ENCODE peak calls at places on chromosomes 12 and 14, in seven cellular contexts. F, X, N, Z, G, K and H are unnamed samples.

GRCh38 chr12:4934651-4935050 is 24.9 kb downstream of the KCNA1 start:
- DNase-seq in F (no peak), X (no peak), N (peak), Z (no peak), G (peak), K (no peak), H (no peak)

GRCh38 chr14:58848365-58848764 is 210.6 kb downstream of the DACT1 start:
- DNase-seq in F (no peak), X (no peak), N (no peak), Z (no peak), G (no peak), K (no peak), H (no peak)

GRCh38 chr12:120377611-120378010 is 8.6 kb upstream of the MSI1 start:
- DNase-seq in F (no peak), X (no peak), N (no peak), Z (no peak), G (no peak), K (no peak), H (no peak)

GRCh38 chr14:63276016-63276415 is 42.7 kb downstream of the GPHB5 start:
- DNase-seq in F (no peak), X (no peak), N (no peak), Z (no peak), G (no peak), K (no peak), H (no peak)

GRCh38 chr14:81033841-81034240 is 78.4 kb downstream of the TSHR start:
- DNase-seq in F (no peak), X (no peak), N (no peak), Z (no peak), G (no peak), K (no peak), H (no peak)

GRCh38 chr12:76486011-76486410 is 73.6 kb downstream of the OSBPL8 start:
- DNase-seq in F (no peak), X (no peak), N (no peak), Z (no peak), G (no peak), K (no peak), H (no peak)

GRCh38 chr14:99326041-99326710 is 54.2 kb upstream of the BCL11B start:
- DNase-seq in F (no peak), X (no peak), N (no peak), Z (no peak), G (no peak), K (no peak), H (no peak)

GRCh38 chr12:17060260-17060659 is 454.3 kb upstream of the LMO3 start:
- DNase-seq in F (no peak), X (no peak), N (no peak), Z (no peak), G (no peak), K (no peak), H (no peak)

GRCh38 chr14:23047042-23047634 is 5.1 kb downstream of the PSMB11 start:
- DNase-seq in F (no peak), X (no peak), N (no peak), Z (no peak), G (no peak), K (no peak), H (no peak)

GRCh38 chr14:57991353-57991752 is 125.5 kb upstream of the SLC35F4 start:
- DNase-seq in F (no peak), X (no peak), N (no peak), Z (no peak), G (no peak), K (no peak), H (no peak)

GRCh38 chr14:91255026-91255695 is 10.7 kb upstream of the GPR68 start:
- DNase-seq in F (no peak), X (no peak), N (no peak), Z (no peak), G (no peak), K (no peak), H (peak)

GRCh38 chr12:119069029-119069731 is 87.8 kb downstream of the SRRM4 start:
- DNase-seq in F (no peak), X (no peak), N (no peak), Z (peak), G (no peak), K (no peak), H (no peak)

GRCh38 chr14:64707661-64708060 is 3.4 kb downstream of the PLEKHG3 start:
- DNase-seq in F (peak), X (peak), N (peak), Z (no peak), G (peak), K (no peak), H (no peak)

GRCh38 chr12:116202433-116202832 is 75.1 kb downstream of the MED13L start:
- DNase-seq in F (no peak), X (no peak), N (peak), Z (no peak), G (no peak), K (no peak), H (no peak)

GRCh38 chr14:35342160-35343010 is 50.2 kb downstream of the PSMA6 start:
- DNase-seq in F (no peak), X (no peak), N (peak), Z (peak), G (no peak), K (no peak), H (no peak)

GRCh38 chr12:105855691-105856405 is 282.9 kb downstream of the NUAK1 start:
- DNase-seq in F (no peak), X (no peak), N (no peak), Z (no peak), G (no peak), K (no peak), H (no peak)

GRCh38 chr12:121753844-121754264 is 39.6 kb downstream of the RHOF start:
- DNase-seq in F (no peak), X (no peak), N (no peak), Z (peak), G (no peak), K (no peak), H (no peak)

GRCh38 chr12:33330940-33331339 is 108.7 kb downstream of the SYT10 start:
- DNase-seq in F (no peak), X (no peak), N (no peak), Z (no peak), G (no peak), K (no peak), H (no peak)

GRCh38 chr14:78254911-78255431 is 84.8 kb downstream of the NRXN3 start:
- DNase-seq in F (no peak), X (no peak), N (peak), Z (no peak), G (no peak), K (no peak), H (no peak)

GRCh38 chr12:94706250-94706661 is 55.9 kb upstream of the TMCC3 start:
- DNase-seq in F (no peak), X (no peak), N (no peak), Z (no peak), G (peak), K (no peak), H (no peak)

DNA sequence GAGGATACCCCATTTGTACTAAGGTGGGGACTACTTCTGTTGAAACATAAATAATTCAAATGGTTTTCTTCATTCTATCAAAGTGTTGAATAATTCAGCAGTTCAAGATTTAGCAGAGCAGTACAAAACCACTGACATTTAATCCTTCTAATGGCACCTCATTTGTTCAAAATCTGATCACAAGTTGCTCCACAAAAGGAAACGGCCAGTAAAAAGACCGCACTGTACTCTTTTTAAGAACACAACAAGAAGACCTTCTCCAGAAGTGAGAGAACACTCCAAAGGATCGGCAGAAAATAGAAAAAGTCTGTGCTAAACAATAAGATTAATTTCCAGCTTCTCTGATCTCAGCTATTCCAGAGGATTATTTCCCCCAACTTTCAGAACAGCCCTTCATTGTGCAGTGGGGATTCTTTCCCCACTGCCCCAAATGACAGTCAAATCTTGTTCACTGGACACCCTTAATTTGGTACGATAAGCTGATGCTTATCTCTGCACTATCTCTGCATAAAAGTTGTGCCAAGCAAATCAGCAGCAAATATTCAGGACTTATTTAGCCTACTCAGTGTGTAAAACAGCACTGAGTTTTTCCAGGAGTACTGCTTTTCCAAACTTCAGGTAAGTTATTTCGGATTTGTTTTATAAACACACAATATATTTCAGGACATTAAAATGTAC is 5.2 kb downstream of the MPHOSPH9 start:
- DNase-seq in F (no peak), X (no peak), N (no peak), Z (no peak), G (no peak), K (no peak), H (no peak)
- H3K4me3 ChIP-seq in F (no peak), X (no peak), N (no peak), Z (no peak), G (no peak), K (no peak), H (no peak)

DNA sequence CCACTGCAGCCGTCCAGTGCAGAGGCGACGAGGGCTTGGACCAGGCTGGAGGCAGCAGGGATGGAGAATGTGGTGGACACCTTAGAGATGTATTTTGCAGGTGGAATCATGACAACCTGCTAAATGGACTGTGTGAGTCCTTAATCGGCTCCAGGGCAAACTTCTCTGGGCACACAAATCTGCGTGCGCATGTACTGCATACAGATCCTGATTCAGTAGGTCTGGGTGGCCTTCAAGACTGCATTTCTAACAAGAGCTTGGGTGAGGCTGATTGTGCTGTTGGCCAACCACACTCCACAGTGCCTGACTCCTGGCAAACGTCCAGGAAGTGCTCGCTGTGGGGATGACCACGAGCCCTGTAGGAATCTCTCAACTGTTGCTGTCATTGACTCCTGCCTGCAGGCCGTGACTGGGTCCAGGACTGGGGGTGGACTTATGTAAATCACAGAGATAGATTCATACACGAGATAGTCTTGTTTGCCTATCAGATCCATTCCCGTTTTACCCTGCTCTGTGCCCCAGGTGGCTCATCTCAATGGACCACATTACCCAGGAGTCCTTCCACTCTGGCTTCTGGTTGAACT is 27.2 kb downstream of the JDP2 start:
- DNase-seq in F (peak), X (peak), N (peak), Z (peak), G (peak), K (peak), H (no peak)
- H3K4me3 ChIP-seq in F (no peak), X (no peak), N (no peak), Z (no peak), G (no peak), K (no peak), H (no peak)

DNA sequence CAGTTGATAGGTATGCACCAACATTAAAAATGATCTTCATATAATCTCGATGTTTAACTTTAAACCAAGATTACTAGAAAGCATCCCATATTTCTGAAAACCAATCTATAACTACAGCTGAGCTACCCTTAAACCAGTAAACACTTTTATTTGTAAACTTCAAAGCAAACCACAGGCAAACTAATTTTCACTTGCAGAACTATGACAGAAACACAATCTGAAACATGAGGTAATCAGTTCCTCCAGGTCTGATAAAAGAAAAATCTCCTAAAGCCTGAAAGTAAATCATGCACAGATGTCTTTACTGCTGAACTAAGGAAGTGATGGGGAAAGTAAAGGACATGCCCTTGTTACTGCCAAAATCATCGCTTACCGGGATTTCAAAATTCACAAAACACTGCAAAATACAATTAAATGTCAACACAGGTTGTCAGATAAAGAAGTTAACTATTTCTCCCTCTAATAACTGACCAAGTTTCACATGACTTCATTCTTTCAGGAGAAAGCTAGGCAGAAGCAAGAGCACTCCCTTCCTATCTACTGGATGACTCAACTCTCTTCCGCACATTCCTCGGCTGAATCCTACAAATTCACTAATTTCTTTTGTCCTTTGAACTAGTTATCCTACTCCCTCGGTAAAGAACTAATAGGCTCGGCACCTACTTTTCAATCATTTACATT is 1.5 kb downstream of the EEA1 start:
- DNase-seq in F (peak), X (no peak), N (peak), Z (no peak), G (peak), K (no peak), H (no peak)
- H3K4me3 ChIP-seq in F (peak), X (peak), N (peak), Z (peak), G (peak), K (peak), H (peak)

GRCh38 chr12:10128687-10129086 is 1.3 kb downstream of the CLEC7A start:
- DNase-seq in F (no peak), X (no peak), N (no peak), Z (no peak), G (no peak), K (no peak), H (no peak)
- H3K4me3 ChIP-seq in F (no peak), X (no peak), N (no peak), Z (no peak), G (no peak), K (no peak), H (no peak)

DNA sequence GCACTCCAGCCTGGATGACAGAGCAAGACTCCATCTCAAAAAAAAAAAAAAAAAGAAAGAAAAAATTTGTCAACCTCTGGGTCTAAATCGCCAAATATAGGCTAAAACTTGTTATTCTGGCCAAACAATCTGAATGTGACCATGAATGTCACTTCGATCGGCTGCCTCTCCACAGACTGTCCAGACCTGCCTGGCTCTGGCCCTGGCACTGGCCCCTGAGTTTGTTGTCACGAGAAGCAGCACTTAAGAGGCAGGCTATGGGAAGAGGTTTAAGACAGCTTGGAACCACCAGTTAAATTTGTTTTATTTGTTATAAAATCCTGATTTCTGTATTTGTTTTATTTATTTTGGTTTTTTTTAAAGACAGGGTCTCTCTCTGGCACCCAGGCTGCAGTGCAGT is 14.5 kb downstream of the WSB2 start:
- DNase-seq in F (no peak), X (no peak), N (no peak), Z (no peak), G (no peak), K (no peak), H (no peak)
- H3K4me3 ChIP-seq in F (no peak), X (no peak), N (no peak), Z (no peak), G (no peak), K (no peak), H (no peak)